ENCODE peak calls at places on chromosome 11, in seven cellular contexts. Z, P, I, Y, N, L and D are unnamed samples.

GRCh38 chr11:8624698-8625097 is 30.7 kb upstream of the STK33 start:
- DNase-seq in L (no peak), Y (no peak), N (no peak), I (no peak), P (no peak), Z (no peak), D (no peak)

GRCh38 chr11:114279778-114280532 is 16.2 kb upstream of the NNMT start:
- DNase-seq in I (no peak), L (no peak), N (no peak), Z (peak; percentile 61), P (no peak), Y (no peak), D (peak; percentile 54)

GRCh38 chr11:123547180-123547579 is 107.2 kb downstream of the SCN3B start:
- DNase-seq in I (no peak), L (no peak), P (no peak), N (peak; percentile 24), Y (no peak), Z (no peak), D (no peak)

GRCh38 chr11:6505577-6506240 is 8.6 kb downstream of the DNHD1 start:
- DNase-seq in N (peak; percentile 70), Y (peak; percentile 79), L (no peak), Z (peak; percentile 75), I (no peak), P (no peak), D (peak; percentile 72)

GRCh38 chr11:123580557-123581275 is 73.7 kb downstream of the SCN3B start:
- DNase-seq in P (peak; percentile 88), N (peak; percentile 94), L (peak; percentile 67), Y (peak; percentile 80), I (peak; percentile 54), Z (peak; percentile 19), D (peak; percentile 45)

GRCh38 chr11:41497974-41498373 is 38.5 kb upstream of the LRRC4C start:
- DNase-seq in Z (no peak), L (peak; percentile 53), P (peak; percentile 55), I (peak; percentile 81), N (no peak), Y (peak; percentile 84), D (no peak)

GRCh38 chr11:2460540-2461252 is 15.9 kb downstream of the KCNQ1 start:
- DNase-seq in I (no peak), Y (no peak), L (no peak), Z (no peak), P (no peak), N (no peak), D (no peak)

GRCh38 chr11:1665313-1665712 is 31.7 kb upstream of the KRTAP5-6 start:
- DNase-seq in Z (no peak), Y (no peak), L (no peak), N (no peak), P (no peak), I (no peak), D (no peak)

GRCh38 chr11:45885274-45885920 is at the start of gene MAPK8IP1:
- DNase-seq in Z (no peak), N (peak; percentile 57), P (peak; percentile 75), Y (peak; percentile 72), L (peak; percentile 17), I (peak; percentile 71), D (peak; percentile 35)

GRCh38 chr11:77083553-77084245 is 16.9 kb downstream of the CAPN5 start:
- DNase-seq in Y (no peak), L (no peak), Z (no peak), N (no peak), I (no peak), P (no peak), D (no peak)

GRCh38 chr11:39412117-39412516 is 2047.3 kb downstream of the LRRC4C start:
- DNase-seq in I (no peak), L (no peak), P (no peak), Z (no peak), Y (no peak), N (no peak), D (no peak)

GRCh38 chr11:2737876-2738275 is 38.1 kb upstream of the KCNQ1OT1 start:
- DNase-seq in L (no peak), N (no peak), I (no peak), Y (no peak), Z (no peak), P (no peak), D (no peak)

GRCh38 chr11:76200006-76200940 is 6.0 kb downstream of the WNT11 start:
- DNase-seq in N (no peak), P (no peak), L (no peak), Y (no peak), Z (no peak), I (no peak), D (no peak)

GRCh38 chr11:2890466-2891241 is 5.1 kb upstream of the CDKN1C start:
- DNase-seq in P (no peak), N (no peak), Y (no peak), L (no peak), I (no peak), Z (peak; percentile 64), D (no peak)

GRCh38 chr11:108754901-108755625 is 90.2 kb downstream of the DDX10 start:
- DNase-seq in Y (no peak), Z (no peak), N (no peak), P (no peak), I (no peak), L (no peak), D (peak; percentile 13)

GRCh38 chr11:108768964-108769363 is 104.1 kb downstream of the DDX10 start:
- DNase-seq in I (no peak), P (no peak), Z (no peak), L (no peak), Y (no peak), N (no peak), D (no peak)

GRCh38 chr11:66933508-66933907 is 24.7 kb downstream of the PC start:
- DNase-seq in I (no peak), N (peak; percentile 50), L (no peak), P (no peak), Y (peak; percentile 31), Z (no peak), D (no peak)

GRCh38 chr11:10993186-10993585 is 135.3 kb upstream of the ZBED5 start:
- DNase-seq in L (no peak), Z (peak; percentile 2), N (no peak), Y (no peak), P (no peak), I (no peak), D (no peak)

GRCh38 chr11:44219830-44220778 is 89.8 kb downstream of the ALX4 start:
- DNase-seq in P (no peak), Y (no peak), I (no peak), N (peak; percentile 12), L (no peak), Z (peak; percentile 15), D (peak; percentile 24)

GRCh38 chr11:69208190-69209037 is 52.7 kb downstream of the SMIM38 start:
- DNase-seq in I (no peak), Y (no peak), L (no peak), Z (no peak), P (no peak), N (no peak), D (no peak)

GRCh38 chr11:73320786-73321325 is 12.8 kb downstream of the ARHGEF17 start:
- DNase-seq in L (no peak), N (no peak), I (no peak), P (no peak), Z (peak; percentile 40), Y (no peak), D (peak; percentile 46)

GRCh38 chr11:112558691-112559090 is 298.0 kb upstream of the PLET1 start:
- DNase-seq in I (no peak), N (peak; percentile 61), Z (peak; percentile 43), Y (no peak), P (no peak), L (no peak), D (no peak)

GRCh38 chr11:65589444-65590239 is 6.0 kb downstream of the KCNK7 start:
- DNase-seq in I (no peak), Z (no peak), L (no peak), Y (no peak), N (no peak), P (no peak), D (no peak)

GRCh38 chr11:78195917-78196545 is 7.3 kb downstream of the USP35 start:
- DNase-seq in P (no peak), Y (no peak), N (no peak), Z (no peak), L (no peak), I (no peak), D (no peak)

GRCh38 chr11:82960000-82960778 is 58.7 kb downstream of the DDIAS start:
- DNase-seq in I (no peak), P (no peak), N (no peak), Z (no peak), L (no peak), Y (no peak), D (no peak)

GRCh38 chr11:130847517-130847916 is 68.8 kb downstream of the SNX19 start:
- DNase-seq in N (peak; percentile 88), L (no peak), Y (no peak), I (no peak), P (no peak), Z (peak; percentile 87), D (peak; percentile 82)
- H3K4me2 ChIP-seq in N (no peak overlapping the region), L (no peak overlapping the region), Y (no peak overlapping the region), I (no peak overlapping the region), P (no peak overlapping the region), Z (peak overlapping the region; percentile 85), D (peak overlapping the region; percentile 13)

GRCh38 chr11:110966131-110966530 is 253.9 kb upstream of the ARHGAP20 start:
- DNase-seq in N (no peak), P (no peak), Y (no peak), L (no peak), Z (no peak), I (no peak), D (peak; percentile 56)

GRCh38 chr11:110962907-110963306 is 250.7 kb upstream of the ARHGAP20 start:
- DNase-seq in L (no peak), Z (peak; percentile 77), N (no peak), Y (no peak), I (no peak), P (no peak), D (peak; percentile 31)

GRCh38 chr11:110955797-110956196 is 243.6 kb upstream of the ARHGAP20 start:
- DNase-seq in L (no peak), N (no peak), Y (no peak), P (no peak), I (no peak), Z (no peak), D (no peak)

GRCh38 chr11:110960167-110960566 is 247.9 kb upstream of the ARHGAP20 start:
- DNase-seq in N (no peak), Z (no peak), L (no peak), Y (no peak), I (no peak), P (no peak), D (no peak)
- H3K27me3 ChIP-seq in N (no peaks in the 10 kb centered on the region), Z (no peaks in the 10 kb centered on the region), L (no peaks in the 10 kb centered on the region), Y (no peaks in the 10 kb centered on the region), I (no peaks in the 10 kb centered on the region), P (no peaks in the 10 kb centered on the region), D (no peaks in the 10 kb centered on the region)

GRCh38 chr11:86934263-86934932 is 20.8 kb downstream of the FZD4 start:
- DNase-seq in Z (no peak), L (no peak), I (no peak), P (no peak), Y (peak; percentile 61), N (no peak), D (no peak)
- H2BK120ac ChIP-seq in Z (peak overlapping the region; percentile 88), L (no peak overlapping the region), I (no peak overlapping the region), P (no peak overlapping the region), Y (no peak overlapping the region), N (no peak overlapping the region), D (no peak overlapping the region)

GRCh38 chr11:25529572-25529971 is 802.4 kb upstream of the ANO3 start:
- DNase-seq in I (no peak), P (no peak), Z (no peak), N (no peak), L (no peak), Y (no peak), D (no peak)

GRCh38 chr11:25537393-25537792 is 794.5 kb upstream of the ANO3 start:
- DNase-seq in P (no peak), L (no peak), Y (no peak), I (no peak), N (no peak), Z (no peak), D (no peak)

GRCh38 chr11:25535462-25535861 is 796.5 kb upstream of the ANO3 start:
- DNase-seq in N (peak; percentile 3), L (no peak), Z (no peak), I (no peak), P (no peak), Y (no peak), D (peak; percentile 2)
- H3K4me2 ChIP-seq in N (no peak overlapping the region), L (no peak overlapping the region), Z (no peak overlapping the region), I (no peak overlapping the region), P (no peak overlapping the region), Y (no peak overlapping the region), D (no peak overlapping the region)